ENCODE peak calls at places on chromosomes 12 and 14, in seven cellular contexts. F is WERI-Rb-1; Y is uterus; P is naive B cell; S is memory B cell; E is CD8-positive, alpha-beta T cell; O is CD8-positive, alpha-beta memory T cell. R is an unnamed sample.

GRCh38 chr12:6471992-6472366 is 1.5 kb upstream of the VAMP1 start:
- DNase-seq in F (no peak), Y (no peak), P (no peak), S (no peak), E (no peak), O (no peak), R (no peak)

GRCh38 chr12:59040651-59041050 is 120.3 kb upstream of the LRIG3 start:
- DNase-seq in F (no peak), Y (peak; percentile 17), P (no peak), S (no peak), E (no peak), O (no peak), R (no peak)

GRCh38 chr12:116459921-116460666 is 99.1 kb upstream of the MAP1LC3B2 start:
- DNase-seq in F (no peak), Y (no peak), P (no peak), S (no peak), E (no peak), O (no peak), R (no peak)

GRCh38 chr14:30058401-30058800 is 130.8 kb upstream of the PRKD1 start:
- DNase-seq in F (no peak), Y (no peak), P (no peak), S (no peak), E (no peak), O (no peak), R (no peak)

GRCh38 chr12:115257791-115258190 is 573.8 kb upstream of the TBX3 start:
- DNase-seq in F (no peak), Y (no peak), P (no peak), S (no peak), E (no peak), O (no peak), R (no peak)

GRCh38 chr14:76710093-76711010 is 50.9 kb upstream of the VASH1 start:
- DNase-seq in F (no peak), Y (no peak), P (peak; percentile 17), S (no peak), E (no peak), O (peak; percentile 13), R (no peak)

GRCh38 chr12:50739611-50740010 is 24.3 kb upstream of the ATF1 start:
- DNase-seq in F (no peak), Y (no peak), P (no peak), S (no peak), E (no peak), O (no peak), R (no peak)

GRCh38 chr12:122834229-122834920 is 882 bp upstream of the HIP1R start:
- DNase-seq in F (no peak), Y (no peak), P (peak; percentile 32), S (no peak), E (no peak), O (peak; percentile 38), R (no peak)

GRCh38 chr12:20189767-20190166 is 178.6 kb upstream of the PDE3A start:
- DNase-seq in F (peak; percentile 55), Y (no peak), P (no peak), S (no peak), E (no peak), O (no peak), R (no peak)

GRCh38 chr12:54371328-54372112 is 7.2 kb upstream of the GPR84 start:
- DNase-seq in F (no peak), Y (peak; percentile 73), P (no peak), S (no peak), E (no peak), O (no peak), R (no peak)

GRCh38 chr14:103086771-103087342 is 2.8 kb downstream of the LBHD2 start:
- DNase-seq in F (no peak), Y (no peak), P (no peak), S (no peak), E (no peak), O (no peak), R (no peak)

GRCh38 chr14:53390008-53390407 is 236.9 kb upstream of the DDHD1 start:
- DNase-seq in F (no peak), Y (no peak), P (no peak), S (no peak), E (no peak), O (no peak), R (no peak)

GRCh38 chr12:128583453-128583852 is 240.3 kb downstream of the SLC15A4 start:
- DNase-seq in F (peak; percentile 65), Y (no peak), P (no peak), S (no peak), E (no peak), O (no peak), R (no peak)

GRCh38 chr14:68910540-68910939 is 68.6 kb downstream of the ACTN1 start:
- DNase-seq in F (no peak), Y (no peak), P (no peak), S (no peak), E (no peak), O (no peak), R (no peak)

GRCh38 chr12:13505224-13505623 is 308.7 kb downstream of the EMP1 start:
- DNase-seq in F (no peak), Y (no peak), P (peak; percentile 14), S (no peak), E (no peak), O (no peak), R (no peak)

GRCh38 chr14:71933026-71933587 is 878 bp downstream of the RGS6 start:
- DNase-seq in F (no peak), Y (no peak), P (no peak), S (no peak), E (no peak), O (no peak), R (no peak)

GRCh38 chr12:93254911-93255310 is 122.8 kb upstream of the NUDT4 start:
- DNase-seq in F (no peak), Y (no peak), P (no peak), S (no peak), E (no peak), O (no peak), R (no peak)

GRCh38 chr12:52044284-52044983 is 6.8 kb upstream of the NR4A1 start:
- DNase-seq in F (no peak), Y (peak; percentile 93), P (no peak), S (no peak), E (no peak), O (no peak), R (no peak)

R was measured in GF-D8.